ENCODE peak calls at places on chromosomes 7 and 10, in nine cellular contexts. X is CD8-positive, alpha-beta T cell; V is AG04450; H is AG09309; R is small intestine; T is spleen; L is adrenal gland; U is colonic mucosa; K is Peyer's patch. Y is an unnamed sample.

GRCh38 chr7:41732279-41733062 is 29.6 kb upstream of the INHBA start:
- DNase-seq in U (no peak), T (peak; percentile 75), K (no peak), X (no peak), R (peak; percentile 18), L (no peak), V (no peak), H (no peak), Y (no peak)

GRCh38 chr7:157574120-157574519 is 237.3 kb downstream of the DNAJB6 start:
- DNase-seq in K (no peak), X (no peak), R (no peak), V (no peak), T (peak; percentile 36), L (no peak), H (no peak), U (no peak), Y (no peak)

GRCh38 chr10:75197906-75198305 is 12.7 kb upstream of the VDAC2 start:
- DNase-seq in V (no peak), H (no peak), X (no peak), L (no peak), K (peak; percentile 29), R (no peak), U (no peak), T (no peak), Y (no peak)

GRCh38 chr7:127809285-127809702 is 157.3 kb downstream of the SND1 start:
- DNase-seq in H (no peak), T (no peak), R (no peak), X (no peak), V (peak; percentile 7), U (no peak), K (no peak), L (peak; percentile 41), Y (no peak)

GRCh38 chr7:66880009-66880554 is 40.9 kb upstream of the TMEM248 start:
- DNase-seq in X (no peak), R (peak; percentile 49), L (no peak), V (no peak), H (no peak), U (peak; percentile 45), T (no peak), K (no peak), Y (no peak)

GRCh38 chr7:158517571-158517970 is 70.1 kb downstream of the PTPRN2 start:
- DNase-seq in X (no peak), R (no peak), K (no peak), L (no peak), H (no peak), U (no peak), V (no peak), T (peak; percentile 43), Y (no peak)

GRCh38 chr10:92846-93245 is 42.4 kb upstream of the ZMYND11 start:
- DNase-seq in T (no peak), K (no peak), V (no peak), L (no peak), H (no peak), R (no peak), X (no peak), U (no peak), Y (no peak)

GRCh38 chr7:51366930-51367613 is 50.5 kb upstream of the COBL start:
- DNase-seq in V (no peak), L (peak; percentile 20), H (peak; percentile 1), X (no peak), K (peak; percentile 54), R (peak; percentile 71), T (no peak), U (peak; percentile 45), Y (no peak)

GRCh38 chr7:2558620-2559282 is at the start of gene IQCE:
- DNase-seq in K (peak; percentile 96), L (peak; percentile 96), T (peak; percentile 99), H (peak; percentile 39), U (peak; percentile 95), V (peak; percentile 51), X (peak; percentile 90), R (peak; percentile 88), Y (no peak)

GRCh38 chr10:99235872-99236626 is 397 bp upstream of the HPSE2 start:
- DNase-seq in V (no peak), H (no peak), K (no peak), R (no peak), X (no peak), L (no peak), U (peak; percentile 18), T (no peak), Y (no peak)

GRCh38 chr10:1939016-1939415 is 201.7 kb upstream of the ADARB2 start:
- DNase-seq in X (peak; percentile 22), K (no peak), R (no peak), H (no peak), T (no peak), L (no peak), U (no peak), V (no peak), Y (no peak)

GRCh38 chr7:104267701-104268368 is 60.0 kb upstream of the ORC5 start:
- DNase-seq in R (peak; percentile 9), L (no peak), X (no peak), V (no peak), H (no peak), U (no peak), T (no peak), K (no peak), Y (no peak)

GRCh38 chr7:111173990-111174389 is 83.1 kb downstream of the LRRN3 start:
- DNase-seq in X (no peak), V (no peak), H (no peak), T (no peak), R (no peak), U (no peak), L (no peak), K (no peak), Y (no peak)
- H3K4me3 ChIP-seq in X (no peak overlapping the region), V (no peak overlapping the region), H (no peak overlapping the region), T (no peak overlapping the region), R (no peak overlapping the region), U (no peak overlapping the region), L (no peak overlapping the region), K (no peak overlapping the region), Y (no peak overlapping the region)

DNA sequence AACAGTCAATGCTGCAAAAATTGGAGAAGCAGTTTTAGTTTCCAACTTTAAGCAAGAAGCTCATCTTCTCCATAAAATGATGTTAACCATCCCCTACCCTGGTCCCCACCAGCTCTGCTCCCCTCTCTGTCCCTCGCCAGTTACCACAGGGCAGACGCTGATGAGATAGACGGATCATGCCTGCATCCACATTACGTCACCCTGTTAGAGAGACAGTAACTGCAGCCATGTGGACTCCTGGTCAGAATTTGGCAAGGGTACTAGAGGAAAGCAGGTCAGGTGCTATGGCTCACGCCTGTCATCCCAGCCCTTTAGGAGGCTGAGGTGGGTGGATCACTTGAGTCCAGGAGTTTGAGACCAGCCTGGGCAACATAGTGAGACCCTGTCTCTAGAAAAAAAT is 81.9 kb upstream of the FZD8 start:
- DNase-seq in H (no peak), X (no peak), T (no peak), L (no peak), R (no peak), V (no peak), U (no peak), K (no peak), Y (no peak)
- H3K4me3 ChIP-seq in H (no peak overlapping the region), X (no peak overlapping the region), T (no peak overlapping the region), L (no peak overlapping the region), R (no peak overlapping the region), V (no peak overlapping the region), U (no peak overlapping the region), K (no peak overlapping the region), Y (no peak overlapping the region)

GRCh38 chr10:3828404-3829192 is 43.6 kb upstream of the KLF6 start:
- DNase-seq in T (no peak), L (no peak), U (no peak), V (peak; percentile 61), R (peak; percentile 78), H (no peak), X (no peak), K (no peak), Y (no peak)
- H3K4me3 ChIP-seq in T (peak overlapping the region; percentile 0), L (peak overlapping the region; percentile 9), U (no peak overlapping the region), V (peak overlapping the region; percentile 41), R (no peak overlapping the region), H (peak overlapping the region; percentile 24), X (peak overlapping the region; percentile 28), K (peak overlapping the region; percentile 40), Y (peak overlapping the region; percentile 29)

GRCh38 chr10:61897671-61898434 is 3.6 kb upstream of the ARID5B start:
- DNase-seq in T (no peak), H (no peak), L (peak; percentile 47), X (peak; percentile 11), R (peak; percentile 70), U (peak; percentile 46), K (peak; percentile 80), V (no peak), Y (no peak)
- H3K4me3 ChIP-seq in T (peak overlapping the region; percentile 3), H (peak overlapping the region; percentile 39), L (peak overlapping the region; percentile 64), X (peak overlapping the region; percentile 6), R (no peak overlapping the region), U (no peak overlapping the region), K (peak overlapping the region; percentile 40), V (no peak overlapping the region), Y (peak overlapping the region; percentile 19)

GRCh38 chr10:13784067-13784466 is 197.3 kb downstream of the PRPF18 start:
- DNase-seq in X (no peak), L (no peak), U (no peak), H (no peak), V (no peak), R (peak; percentile 18), K (peak; percentile 54), T (no peak), Y (no peak)

GRCh38 chr10:13788701-13789447 is 202.1 kb downstream of the PRPF18 start:
- DNase-seq in R (no peak), H (no peak), X (no peak), K (peak; percentile 60), L (no peak), T (no peak), V (no peak), U (no peak), Y (no peak)

GRCh38 chr10:13789448-13789829 is 202.7 kb downstream of the PRPF18 start:
- DNase-seq in K (no peak), U (no peak), X (no peak), L (no peak), R (no peak), H (no peak), T (no peak), V (no peak), Y (no peak)

GRCh38 chr10:13788320-13788600 is 201.5 kb downstream of the PRPF18 start:
- DNase-seq in H (no peak), U (no peak), L (no peak), R (no peak), K (no peak), V (no peak), T (no peak), X (no peak), Y (no peak)

DNA sequence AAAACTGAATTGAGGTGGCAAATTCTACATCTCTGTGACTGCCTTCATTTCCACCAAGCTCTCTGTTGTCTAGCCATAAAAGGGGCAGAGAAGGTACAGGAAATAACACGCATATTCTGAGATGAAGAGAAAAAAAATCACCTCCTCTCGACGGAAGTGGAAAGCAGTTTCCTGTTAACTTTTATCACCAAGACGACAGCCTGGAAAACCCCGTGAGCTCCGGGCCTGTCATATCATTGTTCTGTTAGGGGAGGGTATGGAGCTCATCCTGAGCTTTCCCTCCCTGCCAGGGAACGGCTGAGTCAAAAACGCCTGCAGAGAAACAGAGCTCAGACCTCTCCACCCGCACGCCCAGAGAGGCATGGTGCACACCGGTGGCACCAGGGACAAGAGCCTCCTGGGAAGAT is 200.3 kb downstream of the PRPF18 start:
- DNase-seq in V (no peak), R (peak; percentile 57), H (no peak), X (peak; percentile 75), T (peak; percentile 82), L (no peak), U (peak; percentile 26), K (peak; percentile 74), Y (no peak)
- H3K4me3 ChIP-seq in V (no peak overlapping the region), R (no peak overlapping the region), H (no peak overlapping the region), X (peak overlapping the region; percentile 28), T (peak overlapping the region; percentile 10), L (no peak overlapping the region), U (no peak overlapping the region), K (no peak overlapping the region), Y (no peak overlapping the region)

Y was measured in Panc1.